ENCODE peak calls at places on chromosomes 1 and 21, in seven cellular contexts. J is left lung, K is EL, O is BJ, H is GM12878, D is NCI-H524, X is NCI-H510A. E is an unnamed sample.

GRCh38 chr1:43274125-43274803 is 4.5 kb downstream of the TMEM125 start:
- DNase-seq in J (no peak), K (peak; percentile 72), O (no peak), H (no peak), D (no peak), X (peak; percentile 84), E (no peak)

GRCh38 chr1:11654571-11655262 is at the start of gene FBXO44:
- DNase-seq in J (peak; percentile 75), K (peak; percentile 21), O (no peak), H (no peak), D (peak; percentile 18), X (peak; percentile 82), E (no peak)

GRCh38 chr1:187527346-187527745 is 698.6 kb downstream of the PLA2G4A start:
- DNase-seq in J (no peak), K (peak; percentile 1), O (no peak), H (no peak), D (no peak), X (no peak), E (no peak)

GRCh38 chr1:52167014-52167753 is 25.3 kb downstream of the ZFYVE9 start:
- DNase-seq in J (no peak), K (no peak), O (no peak), H (no peak), D (peak; percentile 53), X (no peak), E (no peak)

GRCh38 chr1:236502972-236503639 is 20.7 kb upstream of the LGALS8 start:
- DNase-seq in J (peak; percentile 74), K (peak; percentile 87), O (peak; percentile 20), H (no peak), D (no peak), X (no peak), E (no peak)

GRCh38 chr1:84855947-84856660 is 36.9 kb downstream of the LPAR3 start:
- DNase-seq in J (no peak), K (no peak), O (no peak), H (no peak), D (no peak), X (no peak), E (no peak)

GRCh38 chr1:41981796-41982195 is 63.1 kb upstream of the HIVEP3 start:
- DNase-seq in J (no peak), K (no peak), O (no peak), H (no peak), D (no peak), X (no peak), E (no peak)

GRCh38 chr1:35287807-35288640 is 19.5 kb downstream of the ZMYM4 start:
- DNase-seq in J (no peak), K (peak; percentile 77), O (no peak), H (no peak), D (no peak), X (no peak), E (no peak)

GRCh38 chr1:155126494-155127104 is 1.1 kb upstream of the EFNA1 start:
- DNase-seq in J (peak; percentile 88), K (peak; percentile 19), O (no peak), H (no peak), D (peak; percentile 59), X (peak; percentile 41), E (no peak)

GRCh38 chr1:240285541-240285940 is 193.9 kb downstream of the FMN2 start:
- DNase-seq in J (no peak), K (peak; percentile 80), O (peak; percentile 85), H (no peak), D (no peak), X (no peak), E (no peak)

GRCh38 chr1:29686012-29686930 is 449.9 kb downstream of the PTPRU start:
- DNase-seq in J (no peak), K (peak; percentile 63), O (no peak), H (no peak), D (no peak), X (no peak), E (no peak)

GRCh38 chr1:110056284-110056680 is 14.2 kb downstream of the ALX3 start:
- DNase-seq in J (no peak), K (peak; percentile 71), O (no peak), H (no peak), D (no peak), X (no peak), E (no peak)

GRCh38 chr1:1540015-1540816 is at the start of gene TMEM240:
- DNase-seq in J (peak; percentile 78), K (peak; percentile 80), O (peak; percentile 8), H (no peak), D (no peak), X (peak; percentile 96), E (no peak)

GRCh38 chr1:43382027-43382771 is 7.4 kb downstream of the MED8 start:
- DNase-seq in J (no peak), K (no peak), O (no peak), H (no peak), D (no peak), X (no peak), E (no peak)

GRCh38 chr1:167720965-167721616 is 691 bp upstream of the MPZL1 start:
- DNase-seq in J (peak; percentile 72), K (peak; percentile 68), O (peak; percentile 20), H (no peak), D (peak; percentile 56), X (no peak), E (no peak)

GRCh38 chr1:236759252-236759859 is 35.7 kb upstream of the MTR start:
- DNase-seq in J (no peak), K (peak; percentile 45), O (no peak), H (peak; percentile 7), D (peak; percentile 44), X (no peak), E (no peak)

GRCh38 chr21:26118928-26119540 is 51.5 kb downstream of the APP start:
- DNase-seq in J (no peak), K (no peak), O (no peak), H (no peak), D (no peak), X (no peak), E (no peak)

GRCh38 chr1:27332536-27333281 is 9.1 kb upstream of the SYTL1 start:
- DNase-seq in J (no peak), K (peak; percentile 45), O (no peak), H (no peak), D (peak; percentile 27), X (no peak), E (no peak)

GRCh38 chr1:61647142-61647541 is 77.8 kb downstream of the TM2D1 start:
- DNase-seq in J (no peak), K (no peak), O (no peak), H (no peak), D (no peak), X (no peak), E (no peak)

GRCh38 chr1:1424623-1425229 is 3.6 kb upstream of the ANKRD65 start:
- DNase-seq in J (no peak), K (no peak), O (no peak), H (no peak), D (no peak), X (no peak), E (no peak)

GRCh38 chr21:35581640-35582039 is 478.7 kb downstream of the SETD4 start:
- DNase-seq in J (no peak), K (no peak), O (no peak), H (no peak), D (no peak), X (no peak), E (no peak)

GRCh38 chr1:241944300-241944699 is 13.3 kb upstream of the BECN2 start:
- DNase-seq in J (no peak), K (no peak), O (no peak), H (no peak), D (no peak), X (no peak), E (no peak)

GRCh38 chr1:163231385-163231784 is 28.7 kb upstream of the RGS5 start:
- DNase-seq in J (no peak), K (peak; percentile 31), O (peak; percentile 30), H (no peak), D (no peak), X (no peak), E (no peak)

GRCh38 chr1:110309768-110310167 is 29.4 kb upstream of the RBM15 start:
- DNase-seq in J (no peak), K (peak; percentile 79), O (peak; percentile 62), H (no peak), D (no peak), X (no peak), E (no peak)

GRCh38 chr1:23790696-23791433 is at the start of gene LYPLA2:
- DNase-seq in J (peak; percentile 95), K (peak; percentile 93), O (no peak), H (no peak), D (peak; percentile 78), X (peak; percentile 91), E (peak; percentile 68)

GRCh38 chr1:91606546-91607078 is 106.0 kb downstream of the CDC7 start:
- DNase-seq in J (no peak), K (no peak), O (no peak), H (no peak), D (no peak), X (no peak), E (no peak)

GRCh38 chr1:111937147-111937725 is 52.2 kb downstream of the KCND3 start:
- DNase-seq in J (no peak), K (no peak), O (no peak), H (no peak), D (no peak), X (no peak), E (no peak)

GRCh38 chr1:2801046-2801445 is 447 bp downstream of the TTC34 start:
- DNase-seq in J (no peak), K (no peak), O (no peak), H (no peak), D (no peak), X (no peak), E (no peak)

GRCh38 chr1:93605812-93606512 is 75.7 kb downstream of the BCAR3 start:
- DNase-seq in J (no peak), K (peak; percentile 91), O (peak; percentile 90), H (no peak), D (no peak), X (no peak), E (no peak)

GRCh38 chr21:16563795-16564194 is 834.0 kb downstream of the USP25 start:
- DNase-seq in J (no peak), K (peak; percentile 83), O (no peak), H (no peak), D (no peak), X (no peak), E (no peak)

GRCh38 chr1:54781023-54781723 is 16.9 kb upstream of the PARS2 start:
- DNase-seq in J (no peak), K (peak; percentile 7), O (no peak), H (no peak), D (peak; percentile 54), X (no peak), E (no peak)

GRCh38 chr1:79262745-79263258 is 256.3 kb upstream of the ADGRL4 start:
- DNase-seq in J (no peak), K (no peak), O (no peak), H (no peak), D (no peak), X (no peak), E (no peak)

GRCh38 chr1:240058049-240058448 is 33.6 kb upstream of the FMN2 start:
- DNase-seq in J (no peak), K (no peak), O (no peak), H (no peak), D (no peak), X (no peak), E (no peak)